ENCODE peak calls at places on chromosomes 2 and 18, in ten cellular contexts. Y, L, C, I, G, D, S, T, H and O are unnamed samples.

GRCh38 chr2:129717560-129718128 is 261.8 kb upstream of the RAB6C start:
- DNase-seq in H (no peak), T (no peak), I (no peak), S (no peak), Y (no peak), C (no peak), D (peak; percentile 47), G (no peak), L (peak; percentile 50), O (peak; percentile 46)

GRCh38 chr2:205700331-205701132 is 18.2 kb downstream of the NRP2 start:
- DNase-seq in I (peak; percentile 96), C (peak; percentile 84), G (no peak), H (no peak), S (peak; percentile 53), D (no peak), L (no peak), Y (peak; percentile 85), T (no peak), O (no peak)

GRCh38 chr2:15050483-15050882 is 418.0 kb downstream of the LRATD1 start:
- DNase-seq in C (no peak), S (no peak), T (no peak), Y (no peak), I (peak; percentile 4), D (peak; percentile 91), H (no peak), G (no peak), L (peak; percentile 12), O (peak; percentile 98)

GRCh38 chr2:129118296-129118695 is 799.6 kb upstream of the HS6ST1 start:
- DNase-seq in D (no peak), G (no peak), H (no peak), C (no peak), L (no peak), S (no peak), T (no peak), I (no peak), Y (no peak), O (no peak)

GRCh38 chr18:22337311-22337710 is 80.4 kb downstream of the CTAGE1 start:
- DNase-seq in S (no peak), I (no peak), T (no peak), Y (no peak), G (no peak), L (no peak), C (no peak), H (no peak), D (no peak), O (no peak)

GRCh38 chr2:222304737-222305509 is 6.1 kb upstream of the PAX3 start:
- DNase-seq in G (no peak), H (no peak), I (peak; percentile 59), D (no peak), C (no peak), T (no peak), Y (no peak), S (no peak), L (peak; percentile 32), O (no peak)

GRCh38 chr2:7405861-7406715 is 488.9 kb downstream of the RNF144A start:
- DNase-seq in I (no peak), S (no peak), H (no peak), Y (no peak), T (no peak), C (no peak), D (no peak), L (no peak), G (no peak), O (no peak)

GRCh38 chr2:202032841-202033316 is 776 bp upstream of the FZD7 start:
- DNase-seq in C (no peak), L (peak; percentile 56), T (peak; percentile 55), Y (peak; percentile 51), G (peak; percentile 9), H (peak; percentile 71), D (no peak), S (no peak), I (peak; percentile 74), O (no peak)

GRCh38 chr2:3692375-3692774 is 11.0 kb upstream of the DCDC2C start:
- DNase-seq in S (no peak), D (peak; percentile 38), Y (no peak), I (peak; percentile 1), H (peak; percentile 37), T (peak; percentile 38), L (peak; percentile 71), C (no peak), G (no peak), O (peak; percentile 60)

GRCh38 chr2:231450548-231450989 is 13.7 kb downstream of the NCL start:
- DNase-seq in H (no peak), D (no peak), C (no peak), L (no peak), Y (no peak), T (no peak), G (no peak), I (no peak), S (no peak), O (no peak)

GRCh38 chr18:59691046-59691395 is 6.2 kb downstream of the CCBE1 start:
- DNase-seq in S (no peak), C (no peak), T (no peak), L (no peak), Y (peak; percentile 64), I (peak; percentile 89), H (no peak), G (no peak), D (peak; percentile 19), O (no peak)

GRCh38 chr2:6310186-6310909 is 555.4 kb downstream of the CMPK2 start:
- DNase-seq in S (no peak), I (no peak), D (peak; percentile 95), C (no peak), H (no peak), G (no peak), Y (no peak), T (no peak), L (no peak), O (peak; percentile 50)

GRCh38 chr2:227720680-227721079 is 2.9 kb upstream of the SLC19A3 start:
- DNase-seq in C (no peak), Y (no peak), D (no peak), S (no peak), I (no peak), G (no peak), H (no peak), L (no peak), T (no peak), O (no peak)

GRCh38 chr18:36828157-36828629 is 609 bp downstream of the TPGS2 start:
- DNase-seq in L (peak; percentile 22), Y (peak; percentile 64), T (peak; percentile 59), D (no peak), I (peak; percentile 73), H (no peak), C (peak; percentile 41), S (no peak), G (no peak), O (peak; percentile 51)

GRCh38 chr2:143686585-143687164 is 557.5 kb downstream of the ARHGAP15 start:
- DNase-seq in C (peak; percentile 11), Y (peak; percentile 55), D (peak; percentile 35), L (peak; percentile 7), S (peak; percentile 10), H (peak; percentile 17), G (no peak), T (peak; percentile 39), I (peak; percentile 48), O (peak; percentile 59)